ENCODE peak calls at places on chromosomes 13 and 19, in seven cellular contexts. X, M, Y, C, P, J and Z are unnamed samples.

GRCh38 chr19:14012378-14012915 is 6.3 kb upstream of the RFX1 start:
- DNase-seq in P (no peak), X (no peak), Y (no peak), J (no peak), C (no peak), M (no peak), Z (no peak)

GRCh38 chr19:50838239-50838638 is 4.9 kb upstream of the KLK15 start:
- DNase-seq in C (no peak), J (no peak), Y (no peak), X (no peak), M (no peak), P (no peak), Z (no peak)

GRCh38 chr19:7539827-7540425 is 4.4 kb downstream of the PNPLA6 start:
- DNase-seq in Y (no peak), J (no peak), C (no peak), M (no peak), X (no peak), P (no peak), Z (no peak)

GRCh38 chr19:33486936-33487793 is 34.4 kb downstream of the PEPD start:
- DNase-seq in M (no peak), Y (no peak), P (no peak), J (peak; percentile 40), X (no peak), C (peak; percentile 62), Z (no peak)

GRCh38 chr13:27130223-27131015 is 41.2 kb downstream of the USP12 start:
- DNase-seq in P (peak; percentile 51), J (no peak), M (no peak), C (no peak), X (no peak), Y (peak; percentile 10), Z (no peak)

GRCh38 chr19:37692956-37693660 is 26.5 kb downstream of the ZNF607 start:
- DNase-seq in C (no peak), J (peak; percentile 70), M (no peak), P (no peak), Y (no peak), X (no peak), Z (no peak)

GRCh38 chr19:56125806-56126590 is 4.9 kb upstream of the ZNF787 start:
- DNase-seq in C (peak; percentile 34), P (no peak), Y (no peak), J (no peak), M (no peak), X (no peak), Z (no peak)

GRCh38 chr13:78862460-78862859 is 203.5 kb upstream of the OBI1 start:
- DNase-seq in P (no peak), C (no peak), Y (no peak), M (no peak), X (no peak), J (no peak), Z (no peak)

GRCh38 chr13:108342369-108343289 is 73.1 kb downstream of the TNFSF13B start:
- DNase-seq in C (peak; percentile 60), M (no peak), Y (no peak), X (no peak), J (peak; percentile 16), P (peak; percentile 63), Z (no peak)

GRCh38 chr19:38409631-38410133 is 6.8 kb downstream of the FAM98C start:
- DNase-seq in C (no peak), P (no peak), X (no peak), J (no peak), M (no peak), Y (no peak), Z (no peak)

GRCh38 chr19:56309511-56310185 is 5.0 kb downstream of the ZSCAN5A start:
- DNase-seq in Y (no peak), C (peak; percentile 62), J (no peak), X (no peak), P (peak; percentile 75), M (no peak), Z (peak; percentile 73)

GRCh38 chr13:48159436-48160225 is 64.7 kb upstream of the MED4 start:
- DNase-seq in P (peak; percentile 77), M (no peak), Y (no peak), X (no peak), J (no peak), C (no peak), Z (no peak)

GRCh38 chr19:11018179-11018578 is 57.3 kb downstream of the SMARCA4 start:
- DNase-seq in C (no peak), X (peak; percentile 46), Y (no peak), P (peak; percentile 43), J (no peak), M (no peak), Z (no peak)

GRCh38 chr13:30376426-30377311 is 45.6 kb upstream of the UBE2L5 start:
- DNase-seq in J (no peak), C (peak; percentile 92), X (no peak), Y (no peak), M (no peak), P (peak; percentile 40), Z (no peak)

GRCh38 chr19:43950834-43951626 is at the start of gene ZNF221:
- DNase-seq in P (peak; percentile 97), M (peak; percentile 95), Y (peak; percentile 95), C (peak; percentile 95), X (peak; percentile 93), J (peak; percentile 87), Z (peak; percentile 86)
- TF ChIP-seq CTCF in P (peak; percentile 35), M (peak; percentile 52), Y (peak; percentile 13), C (peak; percentile 36), X (peak; percentile 41), J (peak; percentile 55), Z (peak; percentile 73)

DNA sequence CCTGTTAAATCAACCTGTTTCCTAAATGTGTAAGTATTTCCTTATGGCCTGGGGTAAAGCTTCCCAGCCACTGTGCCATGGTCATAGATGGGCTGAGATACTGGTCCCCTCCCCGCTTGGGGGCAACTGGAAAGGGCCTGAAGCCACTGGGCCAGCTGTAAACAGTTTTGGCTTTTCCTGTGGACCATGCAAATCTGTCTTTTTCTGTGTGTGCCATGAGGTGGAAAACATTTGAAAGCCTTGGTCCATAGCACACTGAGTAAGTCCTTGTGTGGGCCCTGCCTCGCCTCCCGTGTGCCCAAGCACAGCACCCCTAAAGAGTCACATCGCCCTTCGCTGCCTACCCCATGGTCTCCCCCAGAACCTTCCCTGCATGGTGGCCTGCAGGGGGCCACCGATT is 52.3 kb upstream of the GPR183 start:
- DNase-seq in P (no peak), X (no peak), C (no peak), M (no peak), J (no peak), Y (no peak), Z (no peak)
- TF ChIP-seq CTCF in P (no peak), X (no peak), C (no peak), M (no peak), J (no peak), Y (no peak), Z (no peak)

DNA sequence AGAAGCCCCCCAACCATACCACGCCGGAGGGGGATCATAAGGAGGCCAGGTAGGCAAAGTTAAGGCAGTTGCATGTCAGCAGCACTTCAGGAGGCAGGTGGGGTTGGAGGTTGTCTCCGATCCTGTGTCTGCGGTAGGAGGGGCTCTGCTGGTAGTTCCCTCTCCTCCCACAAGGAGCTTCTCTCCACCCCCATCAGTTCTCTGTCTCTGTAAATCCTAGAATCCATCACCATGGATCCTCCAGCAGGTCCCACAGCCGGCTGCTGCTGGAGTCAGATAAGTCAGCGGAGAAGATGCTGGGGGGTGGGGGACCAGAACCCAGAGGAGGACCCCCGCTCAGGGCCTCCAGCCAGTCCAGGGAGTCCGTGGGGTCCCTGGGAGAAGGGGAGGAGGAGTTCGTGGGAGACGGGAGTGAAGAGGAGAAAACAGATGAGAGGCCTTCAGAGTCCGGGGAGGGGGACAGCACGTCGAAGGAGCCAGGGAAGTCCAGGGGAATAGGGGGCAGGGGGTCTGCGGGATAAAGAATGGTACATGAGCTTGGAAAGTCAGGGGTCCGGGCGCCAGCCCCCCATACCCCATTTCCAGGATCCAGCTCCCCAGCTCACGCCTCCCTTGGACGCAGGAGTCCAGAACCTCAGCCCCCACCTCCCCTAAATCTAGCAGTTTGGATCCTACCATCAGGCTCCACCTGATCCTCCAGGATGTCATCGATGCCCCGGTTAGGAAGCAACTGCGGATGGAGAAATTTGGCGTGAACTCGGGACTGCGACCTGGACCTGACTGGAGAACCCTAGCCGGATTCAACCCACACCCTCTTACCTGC is 6.3 kb downstream of the MAMSTR start:
- DNase-seq in Y (no peak), P (peak; percentile 45), X (no peak), J (no peak), C (no peak), M (no peak), Z (no peak)
- TF ChIP-seq CTCF in Y (peak; percentile 21), P (peak; percentile 44), X (no peak), J (no peak), C (peak; percentile 38), M (peak; percentile 50), Z (peak; percentile 58)

DNA sequence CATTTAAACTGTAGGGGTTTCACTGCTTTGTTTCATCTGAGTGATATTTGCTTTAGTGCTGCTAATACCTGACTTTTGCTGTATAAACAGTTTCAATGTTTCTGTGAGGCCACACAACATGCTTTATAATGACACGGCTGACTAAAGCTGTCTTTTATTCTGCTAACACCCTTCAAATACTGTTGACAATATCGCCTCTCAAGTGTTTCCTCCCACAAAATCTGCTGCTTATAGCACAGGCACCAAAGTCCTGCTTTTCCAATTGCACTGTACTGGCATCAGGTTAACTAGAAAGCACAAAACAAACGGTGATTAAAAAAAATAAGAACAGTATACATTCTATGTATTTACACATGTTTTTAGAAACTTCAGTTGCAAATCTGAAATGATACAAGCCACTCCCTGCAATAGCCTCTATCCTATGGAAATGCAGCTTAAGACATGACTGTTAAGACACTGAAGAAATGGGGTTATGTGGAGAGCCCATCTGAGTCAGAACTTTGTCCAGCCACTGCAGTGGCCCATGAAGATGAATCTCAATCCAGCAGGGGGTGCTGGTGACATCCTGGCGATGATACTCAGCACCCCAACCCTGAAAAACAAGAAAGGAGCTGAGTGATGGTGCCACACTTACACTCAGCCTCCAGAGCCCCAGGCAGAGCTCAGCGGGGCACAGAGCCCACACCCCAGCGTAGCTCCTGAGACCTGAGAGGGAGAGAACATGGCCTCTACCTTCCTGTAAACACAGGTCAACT is 29.4 kb downstream of the RFXAP start:
- DNase-seq in X (no peak), M (no peak), J (no peak), Y (no peak), P (peak; percentile 27), C (no peak), Z (no peak)
- TF ChIP-seq CTCF in X (no peak), M (peak; percentile 6), J (no peak), Y (peak; percentile 26), P (peak; percentile 27), C (no peak), Z (peak; percentile 49)

GRCh38 chr19:15249560-15249874 is 17.3 kb upstream of the EPHX3 start:
- DNase-seq in J (no peak), X (no peak), M (no peak), P (no peak), C (no peak), Y (no peak), Z (no peak)
- TF ChIP-seq CTCF in J (no peak), X (no peak), M (no peak), P (no peak), C (no peak), Y (no peak), Z (no peak)

GRCh38 chr13:72255908-72256307 is 388.9 kb upstream of the DACH1 start:
- DNase-seq in Y (no peak), X (no peak), C (peak; percentile 77), P (peak; percentile 74), M (no peak), J (peak; percentile 21), Z (no peak)
- TF ChIP-seq CTCF in Y (no peak), X (no peak), C (no peak), P (peak; percentile 88), M (peak; percentile 55), J (no peak), Z (peak; percentile 76)